ENCODE peak calls at places on chromosomes 13 and 19, in eight cellular contexts. Q, P, E, J, H, O, R and Y are unnamed samples.

GRCh38 chr19:2475018-2475701 is 767 bp upstream of the GADD45B start:
- DNase-seq in Q (no peak), P (peak), E (peak), J (no peak), H (peak), O (no peak), R (peak), Y (peak)

GRCh38 chr13:103386341-103386740 is 320.1 kb upstream of the SLC10A2 start:
- DNase-seq in Q (no peak), P (peak), E (peak), J (no peak), H (no peak), O (peak), R (no peak), Y (no peak)

GRCh38 chr13:100128838-100129237 is 39.9 kb downstream of the PCCA start:
- DNase-seq in Q (no peak), P (no peak), E (no peak), J (no peak), H (no peak), O (no peak), R (no peak), Y (no peak)

GRCh38 chr13:92807343-92807742 is 419.3 kb upstream of the GPC6 start:
- DNase-seq in Q (no peak), P (no peak), E (peak), J (no peak), H (no peak), O (peak), R (no peak), Y (no peak)

GRCh38 chr13:108226184-108226583 is 8.0 kb downstream of the ABHD13 start:
- DNase-seq in Q (no peak), P (no peak), E (no peak), J (no peak), H (peak), O (no peak), R (no peak), Y (no peak)

GRCh38 chr13:30690282-30691188 is 44.8 kb upstream of the ALOX5AP start:
- DNase-seq in Q (no peak), P (peak), E (peak), J (no peak), H (peak), O (peak), R (peak), Y (peak)

GRCh38 chr19:41563847-41564514 is 12.0 kb upstream of the CEACAM21 start:
- DNase-seq in Q (no peak), P (no peak), E (no peak), J (no peak), H (peak), O (no peak), R (no peak), Y (peak)

GRCh38 chr19:2171349-2172145 is 7.8 kb downstream of the DOT1L start:
- DNase-seq in Q (no peak), P (peak), E (peak), J (no peak), H (peak), O (no peak), R (peak), Y (peak)

GRCh38 chr19:1089891-1090290 is 5.3 kb downstream of the POLR2E start:
- DNase-seq in Q (peak), P (peak), E (no peak), J (no peak), H (no peak), O (no peak), R (no peak), Y (no peak)

GRCh38 chr19:31289381-31289880 is 59.8 kb downstream of the TSHZ3 start:
- DNase-seq in Q (no peak), P (no peak), E (no peak), J (no peak), H (no peak), O (no peak), R (no peak), Y (no peak)

GRCh38 chr19:58229255-58229639 is 533 bp downstream of the ZNF544 start:
- DNase-seq in Q (no peak), P (peak), E (peak), J (no peak), H (peak), O (no peak), R (no peak), Y (peak)

GRCh38 chr13:98445340-98446233 is 131.3 kb downstream of the STK24 start:
- DNase-seq in Q (no peak), P (peak), E (peak), J (peak), H (peak), O (peak), R (peak), Y (peak)

GRCh38 chr13:84959818-84960217 is 839.4 kb downstream of the SLITRK6 start:
- DNase-seq in Q (no peak), P (no peak), E (no peak), J (no peak), H (no peak), O (no peak), R (no peak), Y (no peak)

GRCh38 chr13:32796754-32797153 is 210.5 kb downstream of the PDS5B start:
- DNase-seq in Q (no peak), P (no peak), E (no peak), J (no peak), H (no peak), O (no peak), R (no peak), Y (no peak)

GRCh38 chr19:8915997-8916396 is 83.8 kb downstream of the MBD3L1 start:
- DNase-seq in Q (no peak), P (no peak), E (no peak), J (no peak), H (no peak), O (no peak), R (no peak), Y (no peak)

GRCh38 chr19:35211545-35212230 is 16.9 kb downstream of the FAM187B start:
- DNase-seq in Q (no peak), P (peak), E (no peak), J (no peak), H (no peak), O (no peak), R (peak), Y (no peak)

GRCh38 chr13:109274188-109274821 is 512.1 kb downstream of the IRS2 start:
- DNase-seq in Q (no peak), P (no peak), E (peak), J (no peak), H (no peak), O (peak), R (no peak), Y (no peak)

GRCh38 chr19:14544977-14545715 is 15.8 kb downstream of the TECR start:
- DNase-seq in Q (peak), P (peak), E (no peak), J (no peak), H (no peak), O (no peak), R (no peak), Y (no peak)

GRCh38 chr19:49564616-49565045 is 15.7 kb downstream of the NOSIP start:
- DNase-seq in Q (no peak), P (no peak), E (no peak), J (no peak), H (no peak), O (no peak), R (no peak), Y (no peak)

GRCh38 chr13:51849145-51850101 is 4.4 kb upstream of the TMEM272 start:
- DNase-seq in Q (no peak), P (no peak), E (no peak), J (no peak), H (peak), O (no peak), R (no peak), Y (no peak)

GRCh38 chr19:49157445-49158224 is at the start of gene TRPM4:
- DNase-seq in Q (peak), P (peak), E (peak), J (peak), H (no peak), O (no peak), R (peak), Y (peak)

GRCh38 chr13:97018029-97018819 is 23.9 kb upstream of the OXGR1 start:
- DNase-seq in Q (no peak), P (no peak), E (peak), J (no peak), H (peak), O (peak), R (no peak), Y (no peak)

GRCh38 chr13:72864142-72865035 is 82.5 kb downstream of the PIBF1 start:
- DNase-seq in Q (no peak), P (no peak), E (peak), J (no peak), H (peak), O (peak), R (no peak), Y (no peak)

GRCh38 chr19:38850231-38850975 is 617 bp upstream of the HNRNPL start:
- DNase-seq in Q (peak), P (peak), E (peak), J (peak), H (peak), O (peak), R (peak), Y (peak)
- TF ChIP-seq CTCF in Q (peak), P (no peak), E (peak), J (no peak), H (no peak), O (peak), R (peak), Y (no peak)

DNA sequence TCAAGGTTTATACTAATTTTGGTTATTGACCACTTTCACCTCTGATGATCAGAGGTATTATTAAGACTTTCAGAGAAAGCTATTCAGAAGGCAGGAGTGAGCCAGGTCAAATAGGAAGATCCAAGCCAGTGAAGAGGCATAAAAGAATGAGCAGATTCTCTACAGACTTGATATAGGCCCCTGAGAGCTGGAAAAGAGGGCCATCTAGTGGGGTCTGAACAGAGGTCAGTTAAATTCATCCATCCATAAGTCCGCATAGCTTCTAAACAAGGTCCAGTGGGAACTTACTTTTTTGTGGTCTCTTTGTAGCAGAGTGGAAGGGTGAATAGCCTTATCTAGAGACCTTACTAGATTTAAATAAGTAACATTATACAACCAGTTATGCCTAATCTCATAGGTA is 126.6 kb upstream of the UFM1 start:
- DNase-seq in Q (no peak), P (no peak), E (peak), J (no peak), H (no peak), O (peak), R (no peak), Y (no peak)
- TF ChIP-seq CTCF in Q (peak), P (no peak), E (peak), J (no peak), H (no peak), O (peak), R (no peak), Y (no peak)

GRCh38 chr19:23758187-23759074 is at the start of gene ZNF681:
- DNase-seq in Q (peak), P (peak), E (peak), J (peak), H (peak), O (peak), R (peak), Y (peak)
- TF ChIP-seq CTCF in Q (no peak), P (no peak), E (peak), J (no peak), H (no peak), O (no peak), R (no peak), Y (no peak)

DNA sequence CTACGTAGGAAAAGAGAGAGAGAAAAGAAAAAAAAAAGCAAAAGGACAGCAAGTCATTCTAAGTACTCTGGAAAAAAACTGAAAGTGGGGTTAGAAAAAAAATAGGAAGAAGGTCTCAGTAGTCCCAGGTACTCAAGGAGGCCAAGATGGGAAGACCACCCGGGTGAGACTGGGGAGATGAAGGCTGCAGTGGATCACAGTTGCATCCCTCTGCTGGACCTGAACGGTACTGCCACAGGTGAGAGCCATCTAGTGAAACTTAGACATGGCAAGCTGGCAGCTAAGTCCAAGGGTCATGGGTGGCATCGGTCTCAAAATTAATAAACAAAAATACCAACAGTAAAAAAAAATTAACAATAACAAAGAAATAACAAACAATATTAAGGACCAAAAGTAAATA is 41.0 kb upstream of the ZNF91 start:
- DNase-seq in Q (no peak), P (no peak), E (no peak), J (no peak), H (no peak), O (no peak), R (no peak), Y (no peak)
- TF ChIP-seq CTCF in Q (no peak), P (no peak), E (peak), J (no peak), H (peak), O (peak), R (no peak), Y (no peak)

GRCh38 chr19:46783670-46784069 is 4.7 kb downstream of the SLC1A5 start:
- DNase-seq in Q (no peak), P (no peak), E (no peak), J (no peak), H (no peak), O (no peak), R (no peak), Y (no peak)

GRCh38 chr19:46785054-46785979 is 3.1 kb downstream of the SLC1A5 start:
- DNase-seq in Q (no peak), P (no peak), E (peak), J (no peak), H (peak), O (no peak), R (no peak), Y (peak)

GRCh38 chr19:46785980-46786235 is 2.5 kb downstream of the SLC1A5 start:
- DNase-seq in Q (no peak), P (no peak), E (no peak), J (no peak), H (no peak), O (no peak), R (no peak), Y (no peak)

GRCh38 chr19:46782355-46783019 is 5.9 kb downstream of the SLC1A5 start:
- DNase-seq in Q (no peak), P (no peak), E (no peak), J (no peak), H (no peak), O (no peak), R (no peak), Y (no peak)

GRCh38 chr19:46784262-46785053 is 3.9 kb downstream of the SLC1A5 start:
- DNase-seq in Q (peak), P (peak), E (peak), J (peak), H (peak), O (no peak), R (peak), Y (peak)
- TF ChIP-seq CTCF in Q (peak), P (no peak), E (peak), J (no peak), H (peak), O (peak), R (no peak), Y (peak)

GRCh38 chr19:55165952-55166529 is 372 bp downstream of the DNAAF3 start:
- DNase-seq in Q (no peak), P (peak), E (peak), J (no peak), H (peak), O (peak), R (no peak), Y (peak)
- TF ChIP-seq CTCF in Q (peak), P (peak), E (peak), J (no peak), H (no peak), O (peak), R (no peak), Y (peak)

GRCh38 chr13:65656740-65657329 is 1573.3 kb downstream of the PCDH9 start:
- DNase-seq in Q (no peak), P (no peak), E (peak), J (no peak), H (no peak), O (no peak), R (no peak), Y (no peak)
- TF ChIP-seq CTCF in Q (peak), P (peak), E (peak), J (no peak), H (peak), O (peak), R (no peak), Y (no peak)

GRCh38 chr19:46410205-46411087 is 2.9 kb downstream of the CCDC8 start:
- DNase-seq in Q (no peak), P (no peak), E (no peak), J (no peak), H (no peak), O (no peak), R (no peak), Y (no peak)

GRCh38 chr19:46411088-46412033 is 2.0 kb downstream of the CCDC8 start:
- DNase-seq in Q (no peak), P (no peak), E (no peak), J (no peak), H (no peak), O (no peak), R (no peak), Y (no peak)

GRCh38 chr19:46413262-46414031 is at the start of gene CCDC8:
- DNase-seq in Q (peak), P (peak), E (peak), J (no peak), H (no peak), O (peak), R (no peak), Y (no peak)

GRCh38 chr19:46412983-46413261 is 442 bp downstream of the CCDC8 start:
- DNase-seq in Q (no peak), P (no peak), E (no peak), J (no peak), H (no peak), O (no peak), R (no peak), Y (no peak)

DNA sequence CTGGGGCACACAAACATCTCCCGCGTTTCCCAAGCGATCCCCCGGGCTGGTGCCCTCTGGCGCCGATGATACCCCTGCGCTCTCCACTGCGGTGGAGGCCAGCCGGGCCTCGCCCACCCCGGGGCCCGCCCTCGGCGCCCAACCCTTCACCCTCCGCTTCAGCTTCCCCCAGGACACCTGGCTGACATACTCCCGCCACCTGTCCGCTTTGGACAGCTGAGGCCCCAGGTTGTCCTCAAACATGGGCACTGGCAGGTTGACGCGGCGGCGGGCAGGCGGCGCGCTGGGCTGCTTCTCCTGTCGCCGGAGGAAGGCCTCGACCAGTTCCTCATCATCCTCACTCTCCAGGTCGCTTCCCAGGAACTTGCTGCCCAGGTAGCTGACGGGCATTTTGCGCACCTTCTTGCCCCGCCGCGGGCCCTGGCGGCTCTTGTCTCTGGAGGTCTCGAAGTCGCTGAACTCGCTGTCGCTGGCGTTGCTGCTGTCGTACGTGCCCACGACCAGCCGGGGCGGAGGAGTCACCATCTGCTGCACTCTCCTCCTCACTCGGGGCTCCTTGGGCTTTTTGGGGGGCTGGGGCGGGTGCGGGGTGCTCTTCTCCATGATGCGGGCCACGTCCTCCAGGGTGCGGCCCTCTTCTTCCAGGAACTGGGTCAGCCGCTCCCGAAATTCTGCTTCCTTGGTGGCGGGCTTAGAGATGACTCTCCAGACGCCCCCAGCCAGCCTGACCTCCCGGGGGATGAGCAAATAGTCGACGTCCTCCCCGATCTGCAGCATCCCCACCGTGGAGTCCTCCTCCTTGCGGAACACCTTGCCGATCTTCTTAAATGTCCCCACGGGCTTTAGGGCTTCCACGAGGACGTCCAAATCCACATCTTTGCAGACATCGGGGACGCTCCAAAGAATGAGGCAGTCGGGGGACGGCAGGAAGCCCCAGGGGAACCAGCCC is 1.1 kb downstream of the CCDC8 start:
- DNase-seq in Q (no peak), P (no peak), E (no peak), J (no peak), H (no peak), O (no peak), R (no peak), Y (no peak)
- TF ChIP-seq CTCF in Q (peak), P (no peak), E (no peak), J (no peak), H (no peak), O (no peak), R (no peak), Y (no peak)